ENCODE peak calls at places on chromosomes 4 and X, in ten cellular contexts. One of them, this sample, is unnamed.

GRCh38 chrX:31658360-31658759 is 586.5 kb upstream of the FTHL17 start:
- DNase-seq in A549: no peak
- DNase-seq in AG09309: peak
- DNase-seq in dorsolateral prefrontal cortex: no peak
- DNase-seq in upper lobe of right lung: no peak
- DNase-seq in lung: no peak
- DNase-seq in cardiac fibroblast: peak
- DNase-seq in AG04449: peak
- DNase-seq in WERI-Rb-1: no peak
- DNase-seq in right atrium auricular region: no peak
- DNase-seq in this sample: no peak

GRCh38 chr4:122038896-122039295 is 87.0 kb upstream of the TRPC3 start:
- DNase-seq in AG09309: no peak
- DNase-seq in AG04449: no peak
- DNase-seq in dorsolateral prefrontal cortex: no peak
- DNase-seq in cardiac fibroblast: no peak
- DNase-seq in WERI-Rb-1: no peak
- DNase-seq in lung: no peak
- DNase-seq in upper lobe of right lung: no peak
- DNase-seq in right atrium auricular region: no peak
- DNase-seq in A549: no peak
- DNase-seq in this sample: no peak

GRCh38 chr4:151117371-151117962 is 18.0 kb downstream of the RPS3A start:
- DNase-seq in cardiac fibroblast: peak
- DNase-seq in AG04449: peak
- DNase-seq in upper lobe of right lung: no peak
- DNase-seq in WERI-Rb-1: peak
- DNase-seq in AG09309: no peak
- DNase-seq in lung: peak
- DNase-seq in right atrium auricular region: no peak
- DNase-seq in dorsolateral prefrontal cortex: peak
- DNase-seq in A549: peak
- DNase-seq in this sample: no peak

GRCh38 chr4:8617486-8618040 is 25.0 kb downstream of the CPZ start:
- DNase-seq in AG04449: no peak
- DNase-seq in AG09309: no peak
- DNase-seq in cardiac fibroblast: no peak
- DNase-seq in right atrium auricular region: no peak
- DNase-seq in WERI-Rb-1: no peak
- DNase-seq in lung: no peak
- DNase-seq in upper lobe of right lung: no peak
- DNase-seq in A549: no peak
- DNase-seq in dorsolateral prefrontal cortex: no peak
- DNase-seq in this sample: no peak

GRCh38 chr4:41526628-41527027 is 11.3 kb upstream of the LIMCH1 start:
- DNase-seq in upper lobe of right lung: no peak
- DNase-seq in A549: no peak
- DNase-seq in WERI-Rb-1: no peak
- DNase-seq in right atrium auricular region: no peak
- DNase-seq in lung: no peak
- DNase-seq in AG04449: no peak
- DNase-seq in cardiac fibroblast: no peak
- DNase-seq in AG09309: no peak
- DNase-seq in dorsolateral prefrontal cortex: no peak
- DNase-seq in this sample: no peak

GRCh38 chrX:107894038-107894437 is 68.4 kb downstream of the MID2 start:
- DNase-seq in dorsolateral prefrontal cortex: no peak
- DNase-seq in right atrium auricular region: no peak
- DNase-seq in upper lobe of right lung: no peak
- DNase-seq in AG09309: no peak
- DNase-seq in AG04449: no peak
- DNase-seq in WERI-Rb-1: peak
- DNase-seq in lung: no peak
- DNase-seq in cardiac fibroblast: peak
- DNase-seq in A549: peak
- DNase-seq in this sample: no peak

GRCh38 chrX:18753603-18754002 is 46.2 kb downstream of the PPEF1 start:
- DNase-seq in lung: no peak
- DNase-seq in WERI-Rb-1: no peak
- DNase-seq in AG04449: no peak
- DNase-seq in A549: no peak
- DNase-seq in right atrium auricular region: no peak
- DNase-seq in cardiac fibroblast: no peak
- DNase-seq in upper lobe of right lung: no peak
- DNase-seq in dorsolateral prefrontal cortex: no peak
- DNase-seq in AG09309: no peak
- DNase-seq in this sample: no peak

GRCh38 chrX:48996969-48997368 is 5.1 kb downstream of the GRIPAP1 start:
- DNase-seq in dorsolateral prefrontal cortex: no peak
- DNase-seq in WERI-Rb-1: peak
- DNase-seq in cardiac fibroblast: no peak
- DNase-seq in A549: no peak
- DNase-seq in right atrium auricular region: no peak
- DNase-seq in AG04449: no peak
- DNase-seq in upper lobe of right lung: no peak
- DNase-seq in lung: no peak
- DNase-seq in AG09309: no peak
- DNase-seq in this sample: no peak

GRCh38 chr4:93605163-93605562 is 223.4 kb upstream of the ATOH1 start:
- DNase-seq in upper lobe of right lung: no peak
- DNase-seq in WERI-Rb-1: no peak
- DNase-seq in A549: no peak
- DNase-seq in lung: no peak
- DNase-seq in dorsolateral prefrontal cortex: no peak
- DNase-seq in AG09309: no peak
- DNase-seq in cardiac fibroblast: no peak
- DNase-seq in AG04449: no peak
- DNase-seq in right atrium auricular region: no peak
- DNase-seq in this sample: no peak

GRCh38 chrX:46599051-46599560 is 25.5 kb downstream of the CHST7 start:
- DNase-seq in lung: no peak
- DNase-seq in AG09309: no peak
- DNase-seq in AG04449: no peak
- DNase-seq in WERI-Rb-1: no peak
- DNase-seq in upper lobe of right lung: no peak
- DNase-seq in cardiac fibroblast: peak
- DNase-seq in dorsolateral prefrontal cortex: no peak
- DNase-seq in right atrium auricular region: no peak
- DNase-seq in A549: no peak
- DNase-seq in this sample: no peak

GRCh38 chr4:144267084-144267483 is 126.6 kb upstream of the GYPA start:
- DNase-seq in right atrium auricular region: no peak
- DNase-seq in A549: no peak
- DNase-seq in dorsolateral prefrontal cortex: no peak
- DNase-seq in cardiac fibroblast: no peak
- DNase-seq in upper lobe of right lung: no peak
- DNase-seq in AG09309: no peak
- DNase-seq in WERI-Rb-1: no peak
- DNase-seq in AG04449: no peak
- DNase-seq in lung: no peak
- DNase-seq in this sample: no peak

GRCh38 chr4:153623491-153623890 is 60.6 kb upstream of the TLR2 start:
- DNase-seq in lung: no peak
- DNase-seq in WERI-Rb-1: no peak
- DNase-seq in A549: no peak
- DNase-seq in dorsolateral prefrontal cortex: no peak
- DNase-seq in AG09309: no peak
- DNase-seq in AG04449: no peak
- DNase-seq in cardiac fibroblast: no peak
- DNase-seq in right atrium auricular region: no peak
- DNase-seq in upper lobe of right lung: no peak
- DNase-seq in this sample: no peak

GRCh38 chr4:152385551-152385950 is 150.3 kb downstream of the FBXW7 start:
- DNase-seq in cardiac fibroblast: peak
- DNase-seq in lung: no peak
- DNase-seq in dorsolateral prefrontal cortex: no peak
- DNase-seq in WERI-Rb-1: no peak
- DNase-seq in upper lobe of right lung: no peak
- DNase-seq in A549: no peak
- DNase-seq in right atrium auricular region: no peak
- DNase-seq in AG04449: no peak
- DNase-seq in AG09309: no peak
- DNase-seq in this sample: no peak
- H3K4me3 ChIP-seq in cardiac fibroblast: no peak
- H3K4me3 ChIP-seq in lung: no peak
- H3K4me3 ChIP-seq in dorsolateral prefrontal cortex: no peak
- H3K4me3 ChIP-seq in WERI-Rb-1: no peak
- H3K4me3 ChIP-seq in upper lobe of right lung: no peak
- H3K4me3 ChIP-seq in A549: no peak
- H3K4me3 ChIP-seq in right atrium auricular region: no peak
- H3K4me3 ChIP-seq in AG04449: no peak
- H3K4me3 ChIP-seq in AG09309: no peak
- H3K4me3 ChIP-seq in this sample: no peak

DNA sequence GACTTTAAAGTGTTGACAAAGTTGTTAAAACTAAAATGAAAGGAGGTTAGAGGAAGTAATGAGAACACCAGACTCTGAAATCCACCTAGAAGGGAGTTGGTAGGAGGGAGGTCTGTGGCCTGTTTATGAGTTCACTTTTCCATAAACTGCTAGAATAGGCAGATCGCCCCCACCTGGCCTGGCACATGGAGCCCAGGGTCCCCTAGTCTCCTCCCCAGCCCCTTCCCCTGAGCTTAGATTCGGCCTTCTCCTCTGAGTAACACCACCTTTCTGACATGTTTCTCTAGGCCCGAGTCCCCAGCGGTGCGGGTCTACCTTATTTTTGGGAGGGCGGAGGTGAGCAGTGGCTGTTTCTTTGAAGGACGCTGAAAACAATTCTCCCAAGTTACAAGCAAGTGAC is 54.5 kb upstream of the FAT1 start:
- DNase-seq in upper lobe of right lung: no peak
- DNase-seq in AG09309: no peak
- DNase-seq in AG04449: no peak
- DNase-seq in cardiac fibroblast: no peak
- DNase-seq in A549: no peak
- DNase-seq in lung: no peak
- DNase-seq in WERI-Rb-1: no peak
- DNase-seq in dorsolateral prefrontal cortex: no peak
- DNase-seq in right atrium auricular region: no peak
- DNase-seq in this sample: no peak
- TF ChIP-seq CTCF in upper lobe of right lung: no peak
- TF ChIP-seq CTCF in AG09309: no peak
- TF ChIP-seq CTCF in AG04449: no peak
- TF ChIP-seq CTCF in cardiac fibroblast: no peak
- TF ChIP-seq CTCF in A549: no peak
- TF ChIP-seq CTCF in lung: no peak
- TF ChIP-seq CTCF in WERI-Rb-1: no peak
- TF ChIP-seq CTCF in dorsolateral prefrontal cortex: no peak
- TF ChIP-seq CTCF in right atrium auricular region: no peak
- TF ChIP-seq CTCF in this sample: no peak

GRCh38 chrX:153886915-153887314 is 942 bp upstream of the L1CAM start:
- DNase-seq in WERI-Rb-1: no peak
- DNase-seq in right atrium auricular region: no peak
- DNase-seq in A549: no peak
- DNase-seq in AG09309: no peak
- DNase-seq in cardiac fibroblast: no peak
- DNase-seq in AG04449: no peak
- DNase-seq in upper lobe of right lung: no peak
- DNase-seq in lung: no peak
- DNase-seq in dorsolateral prefrontal cortex: no peak
- DNase-seq in this sample: peak

GRCh38 chrX:153884136-153885076 is 1.6 kb downstream of the L1CAM start:
- DNase-seq in upper lobe of right lung: no peak
- DNase-seq in cardiac fibroblast: no peak
- DNase-seq in AG09309: no peak
- DNase-seq in WERI-Rb-1: peak
- DNase-seq in AG04449: no peak
- DNase-seq in lung: no peak
- DNase-seq in dorsolateral prefrontal cortex: no peak
- DNase-seq in right atrium auricular region: no peak
- DNase-seq in A549: no peak
- DNase-seq in this sample: no peak

GRCh38 chrX:153885208-153885787 is 675 bp downstream of the L1CAM start:
- DNase-seq in AG04449: no peak
- DNase-seq in AG09309: no peak
- DNase-seq in WERI-Rb-1: peak
- DNase-seq in A549: no peak
- DNase-seq in upper lobe of right lung: no peak
- DNase-seq in dorsolateral prefrontal cortex: no peak
- DNase-seq in cardiac fibroblast: no peak
- DNase-seq in right atrium auricular region: no peak
- DNase-seq in lung: no peak
- DNase-seq in this sample: no peak

GRCh38 chrX:153887385-153887784 is 1.4 kb upstream of the L1CAM start:
- DNase-seq in cardiac fibroblast: no peak
- DNase-seq in WERI-Rb-1: no peak
- DNase-seq in AG09309: no peak
- DNase-seq in lung: no peak
- DNase-seq in dorsolateral prefrontal cortex: no peak
- DNase-seq in AG04449: no peak
- DNase-seq in upper lobe of right lung: no peak
- DNase-seq in A549: no peak
- DNase-seq in right atrium auricular region: no peak
- DNase-seq in this sample: no peak

DNA sequence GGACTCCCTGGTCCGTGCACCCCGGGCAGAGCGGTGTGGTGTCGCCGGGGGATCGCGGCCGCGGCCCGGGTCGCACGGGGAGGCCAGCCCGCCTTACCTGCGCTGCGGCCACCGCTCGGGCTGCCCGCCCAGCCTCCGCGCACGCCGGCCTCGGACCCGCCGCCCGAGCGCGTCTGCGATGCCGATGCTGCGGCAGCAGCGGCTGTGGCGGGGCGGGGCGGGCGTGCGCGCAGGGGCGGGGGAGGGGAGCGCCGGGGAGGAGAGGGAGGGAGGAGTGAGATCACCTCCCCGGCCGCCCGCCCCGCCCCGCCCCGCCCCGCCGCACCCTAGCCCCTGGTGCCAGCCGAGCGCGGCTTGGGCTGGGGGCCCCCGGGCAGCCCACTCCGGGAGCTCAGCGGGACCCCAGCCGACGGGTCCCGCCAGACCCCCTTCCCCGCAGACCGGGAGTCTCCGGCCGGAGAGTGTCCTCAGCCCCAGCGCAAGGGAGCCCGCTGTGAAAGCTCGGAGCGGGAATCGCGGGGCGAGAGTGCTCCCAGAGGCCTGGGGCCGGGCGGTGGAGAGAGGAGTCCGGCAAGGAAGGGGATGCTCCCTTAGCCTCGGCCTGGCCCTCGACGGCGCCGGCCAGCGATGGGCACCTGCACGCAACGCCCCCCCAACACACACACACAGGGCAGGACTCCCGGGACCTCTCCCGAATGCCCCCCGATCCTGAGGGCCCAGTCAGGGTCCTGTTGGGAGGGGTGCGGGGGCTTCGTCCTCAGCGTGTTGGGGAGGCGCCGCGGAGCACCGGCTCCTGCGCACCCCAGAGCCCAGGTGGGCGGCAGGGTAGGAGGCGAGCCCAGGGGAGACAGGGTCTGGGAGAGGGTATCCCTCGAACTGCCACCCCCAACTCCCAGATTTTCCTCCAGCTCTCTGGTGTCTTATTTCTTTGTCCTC is at the start of gene L1CAM:
- DNase-seq in A549: no peak
- DNase-seq in dorsolateral prefrontal cortex: no peak
- DNase-seq in WERI-Rb-1: no peak
- DNase-seq in right atrium auricular region: no peak
- DNase-seq in AG04449: no peak
- DNase-seq in cardiac fibroblast: no peak
- DNase-seq in lung: no peak
- DNase-seq in upper lobe of right lung: no peak
- DNase-seq in AG09309: no peak
- DNase-seq in this sample: no peak
- H3K4me3 ChIP-seq in A549: peak
- H3K4me3 ChIP-seq in dorsolateral prefrontal cortex: peak
- H3K4me3 ChIP-seq in WERI-Rb-1: peak
- H3K4me3 ChIP-seq in right atrium auricular region: peak
- H3K4me3 ChIP-seq in AG04449: no peak
- H3K4me3 ChIP-seq in cardiac fibroblast: peak
- H3K4me3 ChIP-seq in lung: no peak
- H3K4me3 ChIP-seq in upper lobe of right lung: no peak
- H3K4me3 ChIP-seq in AG09309: no peak
- H3K4me3 ChIP-seq in this sample: peak

GRCh38 chr4:115529126-115529525 is 415.7 kb upstream of the NDST4 start:
- DNase-seq in lung: no peak
- DNase-seq in upper lobe of right lung: no peak
- DNase-seq in WERI-Rb-1: no peak
- DNase-seq in cardiac fibroblast: no peak
- DNase-seq in dorsolateral prefrontal cortex: no peak
- DNase-seq in AG04449: no peak
- DNase-seq in AG09309: no peak
- DNase-seq in right atrium auricular region: no peak
- DNase-seq in A549: no peak
- DNase-seq in this sample: no peak
- TF ChIP-seq CTCF in lung: no peak
- TF ChIP-seq CTCF in upper lobe of right lung: no peak
- TF ChIP-seq CTCF in WERI-Rb-1: no peak
- TF ChIP-seq CTCF in cardiac fibroblast: no peak
- TF ChIP-seq CTCF in dorsolateral prefrontal cortex: no peak
- TF ChIP-seq CTCF in AG04449: no peak
- TF ChIP-seq CTCF in AG09309: no peak
- TF ChIP-seq CTCF in right atrium auricular region: no peak
- TF ChIP-seq CTCF in A549: no peak
- TF ChIP-seq CTCF in this sample: no peak